ENCODE peak calls at places on chromosomes 5 and 9, in six cellular contexts. K is HFFc6, O is omental fat pad, S is thoracic aorta, Z is neural progenitor cell, A is heart right ventricle. E is an unnamed sample.

GRCh38 chr5:67476531-67476930 is 279.9 kb upstream of the CD180 start:
- DNase-seq in O (no peak), A (no peak), K (peak; percentile 19), S (no peak), Z (no peak), E (no peak)

GRCh38 chr5:78649816-78650561 is 1.4 kb upstream of the LHFPL2 start:
- DNase-seq in A (no peak), Z (peak; percentile 32), O (no peak), S (no peak), K (peak; percentile 68), E (peak; percentile 77)

GRCh38 chr5:35122819-35123218 is 75.1 kb upstream of the AGXT2 start:
- DNase-seq in K (no peak), S (no peak), O (no peak), A (no peak), Z (no peak), E (no peak)

GRCh38 chr5:157106668-157107461 is 2.0 kb downstream of the HAVCR2 start:
- DNase-seq in Z (no peak), A (peak; percentile 25), K (no peak), O (no peak), S (no peak), E (peak; percentile 27)

GRCh38 chr5:122435738-122436137 is 123.7 kb downstream of the SNCAIP start:
- DNase-seq in Z (no peak), K (no peak), S (no peak), O (no peak), A (no peak), E (no peak)

GRCh38 chr5:158586054-158586453 is 513.7 kb downstream of the EBF1 start:
- DNase-seq in A (no peak), K (no peak), S (no peak), Z (no peak), O (no peak), E (no peak)

GRCh38 chr9:117104972-117105495 is 309.8 kb downstream of the ASTN2 start:
- DNase-seq in S (no peak), K (no peak), O (no peak), Z (no peak), A (no peak), E (no peak)

GRCh38 chr5:42586625-42587024 is 163.4 kb downstream of the GHR start:
- DNase-seq in Z (no peak), O (no peak), K (no peak), S (no peak), A (peak; percentile 56), E (no peak)

GRCh38 chr9:95137587-95138145 is 179.8 kb downstream of the FANCC start:
- DNase-seq in Z (no peak), O (no peak), K (no peak), S (no peak), A (no peak), E (no peak)

GRCh38 chr9:131419716-131420115 is 25.8 kb downstream of the PRRC2B start:
- DNase-seq in K (no peak), O (no peak), Z (no peak), A (no peak), S (no peak), E (no peak)

GRCh38 chr9:92486371-92486770 is 4.1 kb upstream of the ASPN start:
- DNase-seq in K (no peak), Z (no peak), A (no peak), O (no peak), S (no peak), E (no peak)

GRCh38 chr5:102385365-102385764 is 89.3 kb upstream of the SLCO4C1 start:
- DNase-seq in K (no peak), Z (no peak), A (no peak), O (no peak), S (no peak), E (no peak)
- TF ChIP-seq CTCF in K (no peak), Z (no peak), A (no peak), O (no peak), S (no peak), E (no peak)

DNA sequence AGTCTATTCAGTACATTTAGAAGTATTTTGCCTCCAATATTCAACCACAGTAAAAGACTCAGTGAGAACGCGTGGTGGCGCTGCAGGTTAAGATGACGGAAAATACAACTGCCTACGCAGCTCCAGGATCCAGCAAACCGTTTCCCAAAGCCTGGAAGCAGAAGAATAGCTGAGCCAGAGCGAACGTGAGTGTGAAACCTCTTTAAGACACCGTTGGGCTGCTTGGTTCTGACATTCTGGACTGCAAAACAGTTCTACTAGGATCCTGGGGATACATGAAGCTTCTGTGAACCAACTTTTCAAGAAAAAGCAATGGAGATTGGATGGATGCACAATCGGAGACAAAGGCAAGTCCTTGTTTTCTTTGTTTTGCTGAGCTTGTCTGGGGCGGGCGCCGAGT is at the start of gene PCDHB16:
- DNase-seq in A (peak; percentile 38), O (no peak), Z (peak; percentile 79), S (no peak), K (peak; percentile 62), E (no peak)
- TF ChIP-seq CTCF in A (peak; percentile 47), O (no peak), Z (peak; percentile 72), S (peak; percentile 26), K (peak; percentile 78), E (no peak)

DNA sequence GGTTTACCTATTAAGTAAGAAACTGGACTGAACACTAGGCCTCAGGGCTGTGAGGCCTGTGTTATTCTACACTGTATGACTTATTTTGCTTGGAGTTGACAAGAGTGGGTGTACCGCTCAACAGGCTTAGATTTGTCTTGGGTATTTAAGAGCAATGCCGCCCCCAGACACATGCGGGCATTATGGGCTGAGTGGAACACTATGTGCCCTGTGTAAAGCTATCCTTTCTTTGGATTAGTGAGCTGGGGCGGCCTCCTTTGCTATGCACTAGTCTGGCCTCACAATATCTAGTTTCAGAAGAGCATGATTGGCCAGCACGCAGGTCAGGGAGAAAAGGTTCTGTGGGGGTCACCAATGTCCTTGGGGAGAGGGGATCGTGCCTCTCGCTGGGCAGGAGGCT is 206.3 kb upstream of the GDNF start:
- DNase-seq in K (no peak), O (no peak), Z (no peak), A (no peak), S (no peak), E (no peak)
- TF ChIP-seq CTCF in K (no peak), O (no peak), Z (no peak), A (no peak), S (no peak), E (no peak)

GRCh38 chr9:115254781-115255180 is 136.8 kb upstream of the TNC start:
- DNase-seq in K (no peak), S (no peak), Z (no peak), A (no peak), O (no peak), E (no peak)

GRCh38 chr9:115254217-115254616 is 136.3 kb upstream of the TNC start:
- DNase-seq in Z (no peak), S (no peak), O (no peak), A (no peak), K (no peak), E (no peak)

GRCh38 chr9:115250646-115251045 is 132.7 kb upstream of the TNC start:
- DNase-seq in K (peak; percentile 95), O (no peak), Z (no peak), S (no peak), A (no peak), E (no peak)
- TF ChIP-seq CTCF in K (peak; percentile 39), O (no peak), Z (no peak), S (no peak), A (no peak), E (no peak)

GRCh38 chr9:34275811-34276210 is 53.3 kb downstream of the KIF24 start:
- DNase-seq in K (no peak), Z (no peak), S (no peak), A (no peak), O (no peak), E (no peak)

GRCh38 chr9:34267660-34268059 is 61.4 kb downstream of the KIF24 start:
- DNase-seq in S (no peak), Z (no peak), A (no peak), O (no peak), K (no peak), E (no peak)

GRCh38 chr9:34276772-34277171 is 52.3 kb downstream of the KIF24 start:
- DNase-seq in K (no peak), Z (no peak), O (no peak), S (no peak), A (no peak), E (no peak)

GRCh38 chr9:34272146-34272545 is 56.9 kb downstream of the KIF24 start:
- DNase-seq in S (no peak), Z (no peak), A (no peak), K (no peak), O (no peak), E (no peak)

DNA sequence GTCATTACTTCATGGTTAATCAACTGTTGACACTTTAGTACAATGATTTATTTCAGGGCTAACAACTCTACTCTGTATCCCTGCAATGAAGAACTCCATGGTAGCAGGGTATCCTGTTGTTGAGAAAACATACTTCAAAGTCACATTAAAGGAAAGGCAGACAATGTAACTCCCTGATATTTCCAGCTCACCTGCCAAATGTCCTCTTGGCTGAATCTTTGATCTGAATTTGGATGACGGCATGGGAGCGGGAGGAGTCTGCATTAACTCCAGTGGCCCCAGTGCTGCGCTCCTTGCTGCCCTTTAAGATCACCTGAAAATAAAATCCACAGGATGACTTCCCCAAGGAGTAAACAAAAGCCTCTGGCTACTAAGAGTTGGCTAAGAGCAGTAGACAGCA is 57.5 kb downstream of the KIF24 start:
- DNase-seq in O (no peak), K (no peak), Z (no peak), S (no peak), A (no peak), E (no peak)
- TF ChIP-seq CTCF in O (no peak), K (no peak), Z (no peak), S (no peak), A (no peak), E (no peak)

DNA sequence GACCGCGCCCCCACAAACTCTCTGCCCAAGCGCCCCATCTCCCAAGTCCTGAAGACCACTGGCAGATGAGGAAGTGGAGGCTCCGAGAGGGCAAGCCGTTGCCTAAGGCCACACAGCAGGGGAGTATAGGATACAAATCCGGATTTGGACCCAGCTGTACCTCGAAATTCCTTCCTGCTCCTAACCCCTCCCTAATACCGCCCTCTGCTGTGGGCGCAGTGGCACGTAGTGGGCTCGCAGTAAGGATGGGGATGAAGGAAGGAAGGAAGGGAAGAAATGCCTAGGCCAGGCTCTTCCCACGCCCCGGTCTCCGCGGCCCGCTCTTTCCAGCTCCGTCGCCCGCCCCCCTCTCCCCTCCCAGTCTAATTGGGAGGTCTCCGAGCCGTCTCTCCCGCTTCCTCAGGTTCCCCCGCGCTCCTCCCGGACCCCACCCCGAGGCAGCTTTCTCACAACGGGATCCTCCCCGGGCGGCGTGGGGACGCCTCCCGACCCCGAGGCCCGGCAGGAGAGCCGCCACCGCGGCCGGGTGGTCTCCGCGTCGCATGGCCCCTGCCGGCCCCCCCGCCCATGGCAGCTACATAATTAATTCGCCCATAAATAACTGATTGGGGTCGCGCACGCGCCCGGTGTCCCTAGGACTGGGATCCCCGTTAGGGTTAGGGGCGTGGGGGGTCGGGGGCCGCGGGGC is 138.9 kb downstream of the C9orf50 start:
- DNase-seq in A (peak; percentile 55), O (no peak), Z (peak; percentile 48), S (no peak), K (no peak), E (no peak)
- TF ChIP-seq CTCF in A (peak; percentile 31), O (no peak), Z (peak; percentile 25), S (no peak), K (peak; percentile 58), E (no peak)

DNA sequence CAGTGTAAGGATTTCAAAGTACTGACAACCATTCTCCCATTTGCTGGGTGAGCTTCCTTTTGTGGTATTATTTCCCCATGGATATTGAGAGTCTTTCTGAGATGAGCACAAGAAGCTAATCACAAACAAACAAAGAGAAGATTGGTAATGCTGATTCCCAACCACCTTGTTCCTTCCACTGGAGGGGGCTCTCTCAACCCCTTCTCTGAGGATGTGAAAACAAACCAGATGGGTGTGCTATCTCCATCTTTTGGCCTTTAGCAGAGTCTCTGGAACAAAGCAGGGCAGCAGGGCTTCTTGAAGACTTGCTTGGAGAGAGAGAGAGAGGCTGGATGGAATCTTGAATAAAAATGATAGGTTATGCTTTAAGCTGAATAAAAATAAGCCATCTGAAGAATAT is 576.7 kb upstream of the ZNF462 start:
- DNase-seq in A (no peak), Z (peak; percentile 84), S (no peak), K (no peak), O (no peak), E (no peak)
- TF ChIP-seq CTCF in A (peak; percentile 34), Z (peak; percentile 78), S (no peak), K (no peak), O (no peak), E (no peak)

E was measured in lower leg skin.